ENCODE peak calls at places on chromosomes 2 and 18, in six cellular contexts. N is colonic mucosa, J is PC-9, U is aorta, A is hepatocyte, W is mammary epithelial cell. X is an unnamed sample.

GRCh38 chr2:224691563-224691962 is 24.6 kb downstream of the CCDC195 start:
- DNase-seq in J (no peak), W (no peak), U (no peak), N (no peak), A (no peak), X (no peak)

GRCh38 chr2:146642066-146642465 is 1202.8 kb upstream of the ACVR2A start:
- DNase-seq in A (peak; percentile 13), J (no peak), W (no peak), U (no peak), N (no peak), X (no peak)

GRCh38 chr18:36402765-36403396 is 105.4 kb downstream of the FHOD3 start:
- DNase-seq in A (no peak), J (no peak), W (no peak), U (peak; percentile 88), N (no peak), X (no peak)

GRCh38 chr2:33363599-33364300 is 112.7 kb upstream of the RASGRP3 start:
- DNase-seq in N (no peak), U (no peak), W (no peak), J (no peak), A (no peak), X (no peak)

GRCh38 chr2:73111300-73112025 is 1.3 kb downstream of the RAB11FIP5 start:
- DNase-seq in A (peak; percentile 65), N (peak; percentile 74), W (peak; percentile 73), J (peak; percentile 60), U (peak; percentile 53), X (no peak)

GRCh38 chr2:8491296-8492048 is 190.4 kb upstream of the ID2 start:
- DNase-seq in W (no peak), A (no peak), U (no peak), N (no peak), J (no peak), X (peak; percentile 49)

GRCh38 chr2:95329891-95330822 is 33.0 kb downstream of the KCNIP3 start:
- DNase-seq in J (no peak), A (no peak), W (no peak), U (no peak), N (no peak), X (no peak)

GRCh38 chr2:9574314-9574713 is 18.7 kb upstream of the ADAM17 start:
- DNase-seq in U (no peak), N (no peak), A (no peak), W (no peak), J (no peak), X (no peak)

GRCh38 chr2:236210536-236210935 is 42.4 kb upstream of the GBX2 start:
- DNase-seq in J (peak; percentile 29), N (no peak), U (no peak), W (no peak), A (no peak), X (no peak)

GRCh38 chr2:170177950-170178781 is at the start of gene MYO3B:
- DNase-seq in A (no peak), W (no peak), U (no peak), N (no peak), J (no peak), X (no peak)

GRCh38 chr18:80200171-80200931 is 47.0 kb downstream of the PARD6G start:
- DNase-seq in N (no peak), W (no peak), A (peak; percentile 39), J (no peak), U (no peak), X (no peak)

GRCh38 chr2:10717630-10718029 is 3.8 kb upstream of the ATP6V1C2 start:
- DNase-seq in J (peak; percentile 95), U (peak; percentile 60), N (no peak), A (no peak), W (peak; percentile 85), X (no peak)

GRCh38 chr2:75920721-75921551 is 210.2 kb upstream of the GCFC2 start:
- DNase-seq in J (no peak), A (no peak), W (no peak), U (no peak), N (no peak), X (no peak)

GRCh38 chr2:182866461-182867369 is at the start of gene FRZB:
- DNase-seq in U (peak; percentile 77), J (no peak), W (peak; percentile 10), A (peak; percentile 77), N (peak; percentile 55), X (peak; percentile 84)

GRCh38 chr2:9631976-9632700 is 1.3 kb upstream of the YWHAQ start:
- DNase-seq in J (no peak), W (no peak), A (peak; percentile 43), N (no peak), U (no peak), X (no peak)

GRCh38 chr18:72530622-72531021 is 13.5 kb downstream of the CBLN2 start:
- DNase-seq in A (no peak), W (no peak), J (no peak), N (no peak), U (no peak), X (no peak)

GRCh38 chr2:241314933-241315182 is 614 bp downstream of the HDLBP start:
- DNase-seq in A (no peak), J (no peak), N (no peak), W (no peak), U (no peak), X (no peak)
- H3K4me1 ChIP-seq in A (peaks cover 35% of the 10 kb centered on the region), J (peaks cover 36% of the 10 kb centered on the region), N (no peaks in the 10 kb centered on the region), W (peaks cover 45% of the 10 kb centered on the region), U (no peaks in the 10 kb centered on the region), X (peaks cover 2% of the 10 kb centered on the region)

DNA sequence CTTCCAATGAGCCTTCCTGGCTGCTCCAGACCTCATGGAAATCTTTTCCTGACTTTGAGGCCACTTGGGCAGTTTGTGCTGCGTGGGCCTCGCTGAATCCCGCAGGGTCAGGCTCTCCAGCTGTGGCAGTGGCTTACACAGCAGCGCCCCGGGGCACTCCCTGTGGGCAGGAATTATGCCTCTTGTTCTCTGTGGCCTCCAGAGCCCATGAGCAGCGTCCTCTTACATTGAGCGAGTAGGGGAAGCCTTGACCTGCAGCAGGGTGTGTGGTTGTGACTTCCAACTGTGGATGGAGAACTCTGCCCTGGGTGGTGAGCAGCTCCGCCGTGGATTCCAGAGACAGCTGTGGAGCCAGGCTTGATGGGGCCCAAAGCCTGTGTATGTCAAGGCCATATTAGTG is 180.8 kb downstream of the GLI2 start:
- DNase-seq in A (no peak), W (no peak), J (no peak), N (no peak), U (peak; percentile 23), X (no peak)
- H3K4me1 ChIP-seq in A (peaks cover 38% of the 10 kb centered on the region), W (peaks cover 17% of the 10 kb centered on the region), J (peaks cover 21% of the 10 kb centered on the region), N (no peaks in the 10 kb centered on the region), U (peaks cover 11% of the 10 kb centered on the region), X (peaks cover 14% of the 10 kb centered on the region)

GRCh38 chr18:58097907-58098166 is 53.8 kb downstream of the NEDD4L start:
- DNase-seq in A (no peak), W (no peak), N (no peak), J (no peak), U (no peak), X (no peak)

GRCh38 chr18:58096658-58097057 is 52.6 kb downstream of the NEDD4L start:
- DNase-seq in J (no peak), N (no peak), A (no peak), W (no peak), U (no peak), X (no peak)

GRCh38 chr18:58095251-58095650 is 51.2 kb downstream of the NEDD4L start:
- DNase-seq in J (no peak), U (no peak), N (no peak), W (no peak), A (no peak), X (no peak)

GRCh38 chr18:58097127-58097906 is 53.3 kb downstream of the NEDD4L start:
- DNase-seq in N (no peak), J (peak; percentile 80), U (no peak), A (no peak), W (no peak), X (no peak)

DNA sequence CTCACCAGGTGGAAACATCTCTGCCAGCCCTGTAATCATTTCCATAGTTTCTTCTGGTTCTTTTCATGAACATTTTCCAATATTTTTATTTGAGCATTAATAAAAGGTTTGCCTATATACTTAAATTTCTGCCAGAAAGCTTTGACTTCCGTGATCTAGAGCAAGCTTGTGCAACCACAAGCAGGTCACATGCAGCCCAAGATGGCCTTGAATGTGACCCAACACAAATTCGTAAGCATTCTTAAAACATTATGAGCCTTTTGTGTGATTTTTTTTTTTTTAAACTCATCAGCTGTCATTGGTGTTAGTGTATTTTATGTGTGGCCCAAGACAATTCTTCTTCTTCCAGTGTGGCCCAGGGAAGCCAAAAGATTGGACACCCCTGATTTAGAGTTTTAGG is 51.6 kb downstream of the NEDD4L start:
- DNase-seq in W (no peak), U (no peak), N (no peak), A (no peak), J (no peak), X (no peak)
- H3K4me1 ChIP-seq in W (peaks cover 19% of the 10 kb centered on the region), U (no peaks in the 10 kb centered on the region), N (peaks cover 14% of the 10 kb centered on the region), A (peaks cover 37% of the 10 kb centered on the region), J (peaks cover 73% of the 10 kb centered on the region), X (no peaks in the 10 kb centered on the region)

DNA sequence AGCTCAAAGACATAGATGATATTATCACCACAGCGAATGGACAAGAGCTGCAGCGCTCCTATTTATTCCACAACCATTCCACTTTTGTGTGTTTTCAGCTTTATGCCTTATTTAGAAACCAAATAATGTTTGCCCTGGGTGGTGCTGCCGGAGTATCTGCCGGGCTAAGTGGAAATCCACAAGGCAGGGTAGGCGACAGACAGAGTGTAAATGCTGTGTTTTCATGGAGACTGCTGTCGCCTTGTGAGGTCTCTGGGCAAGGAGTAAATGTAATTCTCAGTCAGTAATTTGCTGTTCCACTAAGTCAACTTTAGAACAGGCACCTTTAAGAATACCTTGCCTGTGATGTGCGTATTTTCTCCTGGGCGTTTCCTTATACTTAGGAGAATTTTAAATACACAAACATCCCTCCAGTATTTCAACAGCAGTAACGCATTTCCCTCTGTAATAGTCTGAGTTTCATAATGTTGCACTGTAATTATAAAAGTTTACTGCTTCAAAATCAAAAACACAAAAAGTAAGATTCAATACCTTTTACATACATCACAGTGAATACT is 60.9 kb downstream of the COBLL1 start:
- DNase-seq in J (no peak), U (no peak), N (no peak), W (no peak), A (no peak), X (no peak)
- H3K4me1 ChIP-seq in J (no peaks in the 10 kb centered on the region), U (peaks cover 8% of the 10 kb centered on the region), N (peaks cover 7% of the 10 kb centered on the region), W (peaks cover 7% of the 10 kb centered on the region), A (peaks cover 20% of the 10 kb centered on the region), X (no peaks in the 10 kb centered on the region)

GRCh38 chr2:212361174-212361756 is 177.3 kb downstream of the ERBB4 start:
- DNase-seq in N (no peak), A (no peak), J (no peak), U (no peak), W (no peak), X (no peak)

GRCh38 chr2:212357606-212358005 is 181.0 kb downstream of the ERBB4 start:
- DNase-seq in A (no peak), W (no peak), U (no peak), N (no peak), J (no peak), X (no peak)

GRCh38 chr2:212359425-212360067 is 179.1 kb downstream of the ERBB4 start:
- DNase-seq in U (no peak), J (no peak), A (peak; percentile 37), W (no peak), N (no peak), X (no peak)

GRCh38 chr2:212364106-212364505 is 174.5 kb downstream of the ERBB4 start:
- DNase-seq in N (no peak), U (no peak), J (no peak), W (no peak), A (no peak), X (no peak)

DNA sequence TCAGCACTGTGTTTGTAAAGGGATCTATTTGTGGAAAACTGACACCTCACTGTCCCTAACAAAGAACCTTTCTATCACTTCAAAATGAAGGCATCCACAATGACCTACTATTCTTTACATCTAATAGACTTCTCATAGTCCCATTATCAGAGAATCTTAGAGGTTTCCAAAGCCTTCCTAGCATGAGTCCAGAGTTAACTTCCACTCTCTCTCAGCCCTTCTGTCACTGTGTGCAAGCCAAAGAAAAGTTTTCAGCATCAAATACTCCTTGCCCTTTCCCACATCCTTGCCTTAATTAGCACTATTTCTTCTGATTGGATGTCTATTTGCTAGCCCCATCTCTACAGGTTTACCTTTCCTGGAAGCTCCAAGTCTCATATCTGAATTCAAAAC is 178.5 kb downstream of the ERBB4 start:
- DNase-seq in A (no peak), N (no peak), U (no peak), W (no peak), J (no peak), X (no peak)
- H3K4me1 ChIP-seq in A (peaks cover 5% of the 10 kb centered on the region), N (no peaks in the 10 kb centered on the region), U (no peaks in the 10 kb centered on the region), W (no peaks in the 10 kb centered on the region), J (no peaks in the 10 kb centered on the region), X (no peaks in the 10 kb centered on the region)